ENCODE peak calls at places on chromosomes 4 and X, in eight cellular contexts. One of them, this sample, is unnamed. For H3K4me1, the result is how much of the 10 kb centered on the place peaks cover.

GRCh38 chrX:78886550-78886949 is 58.6 kb upstream of the P2RY10 start:
- DNase-seq in GM12878: peak
- DNase-seq in A549: peak
- DNase-seq in uterus: no peak
- DNase-seq in suprapubic skin: no peak
- DNase-seq in IMR-90: no peak
- DNase-seq in body of pancreas: no peak
- DNase-seq in stomach: no peak
- DNase-seq in this sample: no peak

GRCh38 chr4:145293658-145294057 is 113.3 kb upstream of the OTUD4 start:
- DNase-seq in GM12878: no peak
- DNase-seq in A549: no peak
- DNase-seq in uterus: no peak
- DNase-seq in suprapubic skin: no peak
- DNase-seq in IMR-90: peak
- DNase-seq in body of pancreas: no peak
- DNase-seq in stomach: no peak
- DNase-seq in this sample: no peak

GRCh38 chrX:54449929-54450328 is 9.7 kb downstream of the TSR2 start:
- DNase-seq in GM12878: no peak
- DNase-seq in A549: no peak
- DNase-seq in uterus: no peak
- DNase-seq in suprapubic skin: no peak
- DNase-seq in IMR-90: no peak
- DNase-seq in body of pancreas: no peak
- DNase-seq in stomach: no peak
- DNase-seq in this sample: no peak

GRCh38 chrX:11619426-11619825 is 46.3 kb downstream of the ARHGAP6 start:
- DNase-seq in GM12878: no peak
- DNase-seq in A549: no peak
- DNase-seq in uterus: peak
- DNase-seq in suprapubic skin: no peak
- DNase-seq in IMR-90: peak
- DNase-seq in body of pancreas: no peak
- DNase-seq in stomach: no peak
- DNase-seq in this sample: no peak

GRCh38 chr4:177285953-177286352 is 23.7 kb upstream of the NEIL3 start:
- DNase-seq in GM12878: no peak
- DNase-seq in A549: no peak
- DNase-seq in uterus: no peak
- DNase-seq in suprapubic skin: no peak
- DNase-seq in IMR-90: no peak
- DNase-seq in body of pancreas: no peak
- DNase-seq in stomach: no peak
- DNase-seq in this sample: no peak

GRCh38 chr4:157096439-157096838 is 20.5 kb downstream of the GLRB start:
- DNase-seq in GM12878: no peak
- DNase-seq in A549: no peak
- DNase-seq in uterus: no peak
- DNase-seq in suprapubic skin: no peak
- DNase-seq in IMR-90: no peak
- DNase-seq in body of pancreas: no peak
- DNase-seq in stomach: no peak
- DNase-seq in this sample: no peak

GRCh38 chr4:100988876-100989275 is 358.4 kb downstream of the PPP3CA start:
- DNase-seq in GM12878: no peak
- DNase-seq in A549: no peak
- DNase-seq in uterus: no peak
- DNase-seq in suprapubic skin: no peak
- DNase-seq in IMR-90: no peak
- DNase-seq in body of pancreas: no peak
- DNase-seq in stomach: no peak
- DNase-seq in this sample: no peak

GRCh38 chrX:49704692-49705404 is 9.1 kb upstream of the PAGE1 start:
- DNase-seq in GM12878: no peak
- DNase-seq in A549: no peak
- DNase-seq in uterus: no peak
- DNase-seq in suprapubic skin: no peak
- DNase-seq in IMR-90: no peak
- DNase-seq in body of pancreas: no peak
- DNase-seq in stomach: no peak
- DNase-seq in this sample: no peak

GRCh38 chr4:16443504-16444088 is 217.3 kb upstream of the TAPT1 start:
- DNase-seq in GM12878: no peak
- DNase-seq in A549: peak
- DNase-seq in uterus: no peak
- DNase-seq in suprapubic skin: no peak
- DNase-seq in IMR-90: peak
- DNase-seq in body of pancreas: peak
- DNase-seq in stomach: no peak
- DNase-seq in this sample: no peak

GRCh38 chr4:139892973-139893736 is 227.5 kb downstream of the MGST2 start:
- DNase-seq in GM12878: no peak
- DNase-seq in A549: no peak
- DNase-seq in uterus: no peak
- DNase-seq in suprapubic skin: no peak
- DNase-seq in IMR-90: no peak
- DNase-seq in body of pancreas: no peak
- DNase-seq in stomach: no peak
- DNase-seq in this sample: no peak

GRCh38 chr4:153326513-153326912 is 18.0 kb upstream of the MND1 start:
- DNase-seq in GM12878: no peak
- DNase-seq in A549: no peak
- DNase-seq in uterus: no peak
- DNase-seq in suprapubic skin: no peak
- DNase-seq in IMR-90: peak
- DNase-seq in body of pancreas: no peak
- DNase-seq in stomach: peak
- DNase-seq in this sample: no peak

GRCh38 chrX:53047228-53047627 is 1.4 kb upstream of the GPR173 start:
- DNase-seq in GM12878: no peak
- DNase-seq in A549: peak
- DNase-seq in uterus: no peak
- DNase-seq in suprapubic skin: no peak
- DNase-seq in IMR-90: peak
- DNase-seq in body of pancreas: no peak
- DNase-seq in stomach: no peak
- DNase-seq in this sample: no peak

GRCh38 chr4:108018038-108018883 is 28.6 kb downstream of the HADH start:
- DNase-seq in GM12878: no peak
- DNase-seq in A549: peak
- DNase-seq in uterus: peak
- DNase-seq in suprapubic skin: peak
- DNase-seq in IMR-90: peak
- DNase-seq in body of pancreas: peak
- DNase-seq in stomach: peak
- DNase-seq in this sample: peak

GRCh38 chr4:108010167-108010566 is 20.5 kb downstream of the HADH start:
- DNase-seq in GM12878: no peak
- DNase-seq in A549: no peak
- DNase-seq in uterus: no peak
- DNase-seq in suprapubic skin: no peak
- DNase-seq in IMR-90: peak
- DNase-seq in body of pancreas: no peak
- DNase-seq in stomach: no peak
- DNase-seq in this sample: no peak

GRCh38 chr4:108018884-108019187 is 29.1 kb downstream of the HADH start:
- DNase-seq in GM12878: no peak
- DNase-seq in A549: no peak
- DNase-seq in uterus: no peak
- DNase-seq in suprapubic skin: no peak
- DNase-seq in IMR-90: no peak
- DNase-seq in body of pancreas: no peak
- DNase-seq in stomach: no peak
- DNase-seq in this sample: no peak

GRCh38 chr4:108013332-108013731 is 23.6 kb downstream of the HADH start:
- DNase-seq in GM12878: no peak
- DNase-seq in A549: no peak
- DNase-seq in uterus: no peak
- DNase-seq in suprapubic skin: no peak
- DNase-seq in IMR-90: no peak
- DNase-seq in body of pancreas: no peak
- DNase-seq in stomach: no peak
- DNase-seq in this sample: no peak

GRCh38 chr4:108013955-108014354 is 24.3 kb downstream of the HADH start:
- DNase-seq in GM12878: no peak
- DNase-seq in A549: no peak
- DNase-seq in uterus: no peak
- DNase-seq in suprapubic skin: no peak
- DNase-seq in IMR-90: no peak
- DNase-seq in body of pancreas: no peak
- DNase-seq in stomach: no peak
- DNase-seq in this sample: no peak
- H3K4me1 ChIP-seq in GM12878: under half
- H3K4me1 ChIP-seq in A549: under half
- H3K4me1 ChIP-seq in uterus: under half
- H3K4me1 ChIP-seq in suprapubic skin: under half
- H3K4me1 ChIP-seq in IMR-90: under half
- H3K4me1 ChIP-seq in body of pancreas: under half
- H3K4me1 ChIP-seq in stomach: under half
- H3K4me1 ChIP-seq in this sample: under half

GRCh38 chr4:158768577-158769174 is at the start of gene FNIP2:
- DNase-seq in GM12878: no peak
- DNase-seq in A549: peak
- DNase-seq in uterus: peak
- DNase-seq in suprapubic skin: peak
- DNase-seq in IMR-90: peak
- DNase-seq in body of pancreas: peak
- DNase-seq in stomach: peak
- DNase-seq in this sample: peak

GRCh38 chr4:158769175-158769831 is 477 bp downstream of the FNIP2 start:
- DNase-seq in GM12878: no peak
- DNase-seq in A549: peak
- DNase-seq in uterus: peak
- DNase-seq in suprapubic skin: peak
- DNase-seq in IMR-90: no peak
- DNase-seq in body of pancreas: peak
- DNase-seq in stomach: peak
- DNase-seq in this sample: peak

GRCh38 chr4:158763462-158763861 is 5.4 kb upstream of the FNIP2 start:
- DNase-seq in GM12878: no peak
- DNase-seq in A549: no peak
- DNase-seq in uterus: no peak
- DNase-seq in suprapubic skin: no peak
- DNase-seq in IMR-90: no peak
- DNase-seq in body of pancreas: no peak
- DNase-seq in stomach: no peak
- DNase-seq in this sample: no peak

GRCh38 chr4:158770671-158771070 is 1.8 kb downstream of the FNIP2 start:
- DNase-seq in GM12878: no peak
- DNase-seq in A549: no peak
- DNase-seq in uterus: no peak
- DNase-seq in suprapubic skin: no peak
- DNase-seq in IMR-90: no peak
- DNase-seq in body of pancreas: no peak
- DNase-seq in stomach: no peak
- DNase-seq in this sample: no peak

DNA sequence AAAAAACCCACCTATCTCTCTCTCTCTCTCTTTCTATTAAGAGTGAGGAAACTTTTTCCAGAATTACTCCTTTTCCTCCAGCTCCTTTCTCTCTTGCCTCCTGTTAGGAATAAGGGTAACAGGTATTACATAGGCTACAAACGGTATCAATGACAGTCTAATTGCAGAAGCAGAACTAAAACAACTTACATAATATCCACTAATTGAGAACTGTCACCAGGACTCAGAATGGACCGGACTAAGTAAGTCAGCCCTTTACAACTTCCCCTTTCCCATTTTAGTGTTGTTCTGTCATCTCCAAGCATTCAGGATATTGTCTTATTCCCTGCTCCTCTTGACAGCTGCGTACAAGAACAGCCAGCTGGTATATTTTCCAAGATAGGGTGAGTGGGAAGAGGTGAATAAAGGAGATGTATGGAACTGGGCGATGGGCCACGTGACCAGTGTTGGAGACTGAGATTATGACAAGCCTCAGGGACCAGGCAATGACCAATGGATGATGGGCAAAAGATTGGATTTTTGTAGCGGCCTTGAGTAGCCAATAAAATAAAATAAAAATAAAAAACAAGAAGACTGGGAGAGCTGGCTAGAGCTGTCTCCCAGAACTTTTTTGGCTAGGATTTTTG is 2.3 kb upstream of the FNIP2 start:
- DNase-seq in GM12878: no peak
- DNase-seq in A549: no peak
- DNase-seq in uterus: no peak
- DNase-seq in suprapubic skin: no peak
- DNase-seq in IMR-90: no peak
- DNase-seq in body of pancreas: no peak
- DNase-seq in stomach: no peak
- DNase-seq in this sample: no peak
- H3K27ac ChIP-seq in GM12878: no peak
- H3K27ac ChIP-seq in A549: no peak
- H3K27ac ChIP-seq in uterus: peak
- H3K27ac ChIP-seq in suprapubic skin: no peak
- H3K27ac ChIP-seq in IMR-90: no peak
- H3K27ac ChIP-seq in body of pancreas: no peak
- H3K27ac ChIP-seq in stomach: peak
- H3K27ac ChIP-seq in this sample: no peak

GRCh38 chrX:66005832-66006449 is 33.9 kb downstream of the VSIG4 start:
- DNase-seq in GM12878: no peak
- DNase-seq in A549: no peak
- DNase-seq in uterus: no peak
- DNase-seq in suprapubic skin: no peak
- DNase-seq in IMR-90: no peak
- DNase-seq in body of pancreas: no peak
- DNase-seq in stomach: no peak
- DNase-seq in this sample: no peak
- TF ChIP-seq POLR2A in GM12878: no peak
- TF ChIP-seq POLR2A in A549: no peak
- TF ChIP-seq POLR2A in uterus: no peak
- TF ChIP-seq POLR2A in suprapubic skin: no peak
- TF ChIP-seq POLR2A in IMR-90: no peak
- TF ChIP-seq POLR2A in body of pancreas: no peak
- TF ChIP-seq POLR2A in stomach: no peak
- TF ChIP-seq POLR2A in this sample: no peak

GRCh38 chr4:185211035-185211434 is 1.6 kb downstream of the SNX25 start:
- DNase-seq in GM12878: no peak
- DNase-seq in A549: no peak
- DNase-seq in uterus: no peak
- DNase-seq in suprapubic skin: no peak
- DNase-seq in IMR-90: peak
- DNase-seq in body of pancreas: no peak
- DNase-seq in stomach: no peak
- DNase-seq in this sample: no peak

GRCh38 chr4:185210102-185210981 is 944 bp downstream of the SNX25 start:
- DNase-seq in GM12878: no peak
- DNase-seq in A549: no peak
- DNase-seq in uterus: no peak
- DNase-seq in suprapubic skin: peak
- DNase-seq in IMR-90: peak
- DNase-seq in body of pancreas: peak
- DNase-seq in stomach: peak
- DNase-seq in this sample: peak

GRCh38 chr4:185212566-185212965 is 3.2 kb downstream of the SNX25 start:
- DNase-seq in GM12878: no peak
- DNase-seq in A549: no peak
- DNase-seq in uterus: no peak
- DNase-seq in suprapubic skin: no peak
- DNase-seq in IMR-90: peak
- DNase-seq in body of pancreas: no peak
- DNase-seq in stomach: no peak
- DNase-seq in this sample: no peak

GRCh38 chr4:185211641-185212040 is 2.2 kb downstream of the SNX25 start:
- DNase-seq in GM12878: no peak
- DNase-seq in A549: no peak
- DNase-seq in uterus: no peak
- DNase-seq in suprapubic skin: no peak
- DNase-seq in IMR-90: no peak
- DNase-seq in body of pancreas: no peak
- DNase-seq in stomach: no peak
- DNase-seq in this sample: no peak

GRCh38 chr4:185209031-185209851 is at the start of gene SNX25:
- DNase-seq in GM12878: no peak
- DNase-seq in A549: peak
- DNase-seq in uterus: peak
- DNase-seq in suprapubic skin: peak
- DNase-seq in IMR-90: peak
- DNase-seq in body of pancreas: peak
- DNase-seq in stomach: peak
- DNase-seq in this sample: peak
- H3K4me1 ChIP-seq in GM12878: under half
- H3K4me1 ChIP-seq in A549: under half
- H3K4me1 ChIP-seq in uterus: under half
- H3K4me1 ChIP-seq in suprapubic skin: under half
- H3K4me1 ChIP-seq in IMR-90: under half
- H3K4me1 ChIP-seq in body of pancreas: under half
- H3K4me1 ChIP-seq in stomach: under half
- H3K4me1 ChIP-seq in this sample: under half

This sample was measured in ovary.